ENCODE peak calls at places on chromosomes 7 and 10, in four cellular contexts. One of them, this sample, is unnamed.

GRCh38 chr10:43042503-43043341 is 34.1 kb upstream of the RET start:
- DNase-seq in left ventricle myocardium inferior: no peak
- DNase-seq in fibroblast of pulmonary artery: no peak
- DNase-seq in fibroblast of the aortic adventitia: no peak
- DNase-seq in this sample: no peak

GRCh38 chr10:1120146-1120695 is 64.0 kb downstream of the WDR37 start:
- DNase-seq in left ventricle myocardium inferior: no peak
- DNase-seq in fibroblast of pulmonary artery: no peak
- DNase-seq in fibroblast of the aortic adventitia: no peak
- DNase-seq in this sample: peak

GRCh38 chr10:17098012-17098411 is 31.6 kb downstream of the CUBN start:
- DNase-seq in left ventricle myocardium inferior: no peak
- DNase-seq in fibroblast of pulmonary artery: no peak
- DNase-seq in fibroblast of the aortic adventitia: no peak
- DNase-seq in this sample: no peak

GRCh38 chr10:23048191-23048590 is 47.2 kb upstream of the MSRB2 start:
- DNase-seq in left ventricle myocardium inferior: no peak
- DNase-seq in fibroblast of pulmonary artery: no peak
- DNase-seq in fibroblast of the aortic adventitia: no peak
- DNase-seq in this sample: no peak

GRCh38 chr10:68221196-68221595 is 10.7 kb downstream of the ATOH7 start:
- DNase-seq in left ventricle myocardium inferior: no peak
- DNase-seq in fibroblast of pulmonary artery: peak
- DNase-seq in fibroblast of the aortic adventitia: peak
- DNase-seq in this sample: no peak

GRCh38 chr7:130299909-130300308 is 6.9 kb downstream of the CPA4 start:
- DNase-seq in left ventricle myocardium inferior: no peak
- DNase-seq in fibroblast of pulmonary artery: no peak
- DNase-seq in fibroblast of the aortic adventitia: no peak
- DNase-seq in this sample: no peak

GRCh38 chr7:71801996-71802395 is 610.1 kb downstream of the CALN1 start:
- DNase-seq in left ventricle myocardium inferior: no peak
- DNase-seq in fibroblast of pulmonary artery: no peak
- DNase-seq in fibroblast of the aortic adventitia: no peak
- DNase-seq in this sample: no peak

GRCh38 chr7:82521906-82522445 is 78.4 kb upstream of the CACNA2D1 start:
- DNase-seq in left ventricle myocardium inferior: no peak
- DNase-seq in fibroblast of pulmonary artery: peak
- DNase-seq in fibroblast of the aortic adventitia: peak
- DNase-seq in this sample: peak

GRCh38 chr10:96764345-96764744 is 44.0 kb upstream of the PIK3AP1 start:
- DNase-seq in left ventricle myocardium inferior: no peak
- DNase-seq in fibroblast of pulmonary artery: no peak
- DNase-seq in fibroblast of the aortic adventitia: no peak
- DNase-seq in this sample: no peak

GRCh38 chr10:2094171-2094570 is 356.8 kb upstream of the ADARB2 start:
- DNase-seq in left ventricle myocardium inferior: no peak
- DNase-seq in fibroblast of pulmonary artery: no peak
- DNase-seq in fibroblast of the aortic adventitia: no peak
- DNase-seq in this sample: no peak

GRCh38 chr10:94183666-94184264 is 179.0 kb downstream of the NOC3L start:
- DNase-seq in left ventricle myocardium inferior: no peak
- DNase-seq in fibroblast of pulmonary artery: peak
- DNase-seq in fibroblast of the aortic adventitia: peak
- DNase-seq in this sample: peak

GRCh38 chr10:18185621-18186020 is 45.4 kb downstream of the CACNB2 start:
- DNase-seq in left ventricle myocardium inferior: no peak
- DNase-seq in fibroblast of pulmonary artery: no peak
- DNase-seq in fibroblast of the aortic adventitia: no peak
- DNase-seq in this sample: no peak

GRCh38 chr7:66523409-66523808 is 105.3 kb upstream of the KCTD7 start:
- DNase-seq in left ventricle myocardium inferior: no peak
- DNase-seq in fibroblast of pulmonary artery: no peak
- DNase-seq in fibroblast of the aortic adventitia: no peak
- DNase-seq in this sample: no peak

GRCh38 chr7:73423519-73424485 is 9.8 kb upstream of the FZD9 start:
- DNase-seq in left ventricle myocardium inferior: no peak
- DNase-seq in fibroblast of pulmonary artery: no peak
- DNase-seq in fibroblast of the aortic adventitia: no peak
- DNase-seq in this sample: peak

GRCh38 chr10:88389456-88389855 is 193.7 kb downstream of the RNLS start:
- DNase-seq in left ventricle myocardium inferior: no peak
- DNase-seq in fibroblast of pulmonary artery: peak
- DNase-seq in fibroblast of the aortic adventitia: peak
- DNase-seq in this sample: peak

GRCh38 chr10:24848169-24848688 is 104.2 kb downstream of the PRTFDC1 start:
- DNase-seq in left ventricle myocardium inferior: no peak
- DNase-seq in fibroblast of pulmonary artery: no peak
- DNase-seq in fibroblast of the aortic adventitia: peak
- DNase-seq in this sample: peak

GRCh38 chr7:116521046-116521664 is 3.7 kb upstream of the CAV1 start:
- DNase-seq in left ventricle myocardium inferior: no peak
- DNase-seq in fibroblast of pulmonary artery: no peak
- DNase-seq in fibroblast of the aortic adventitia: no peak
- DNase-seq in this sample: no peak

GRCh38 chr10:24622781-24623301 is 100.8 kb downstream of the ARHGAP21 start:
- DNase-seq in left ventricle myocardium inferior: no peak
- DNase-seq in fibroblast of pulmonary artery: peak
- DNase-seq in fibroblast of the aortic adventitia: peak
- DNase-seq in this sample: peak

DNA sequence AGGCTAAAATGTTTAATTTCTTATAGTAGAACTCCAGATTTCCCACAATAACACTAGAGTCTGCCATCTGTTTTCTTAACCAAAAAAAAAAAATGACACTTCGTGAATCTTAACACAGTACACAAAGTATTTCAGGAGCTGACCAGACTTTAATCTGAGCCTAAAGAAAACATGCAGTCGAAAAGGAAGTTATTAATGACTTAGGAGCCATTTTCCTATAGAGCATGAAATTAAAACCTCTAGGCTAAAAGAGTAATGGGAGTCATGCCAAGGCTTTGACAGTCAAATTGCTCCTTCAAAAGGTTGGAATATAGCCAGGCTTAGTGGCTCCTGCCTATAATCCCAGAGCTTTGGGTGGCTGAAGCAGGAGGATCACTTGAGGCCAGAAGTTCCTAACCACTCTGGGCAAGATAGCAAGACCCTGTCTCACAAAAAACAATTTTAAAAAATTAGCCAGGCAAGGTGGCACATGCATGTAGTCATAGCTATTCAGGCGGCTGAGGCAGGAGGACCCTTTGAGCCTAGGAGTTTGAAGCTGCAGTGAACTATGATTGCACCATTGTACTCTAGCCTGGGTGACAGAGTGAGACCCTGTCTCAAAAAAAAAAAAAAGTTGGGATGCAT is 13.6 kb downstream of the MICU1 start:
- DNase-seq in left ventricle myocardium inferior: no peak
- DNase-seq in fibroblast of pulmonary artery: peak
- DNase-seq in fibroblast of the aortic adventitia: peak
- DNase-seq in this sample: no peak
- H3K4me3 ChIP-seq in left ventricle myocardium inferior: peak
- H3K4me3 ChIP-seq in fibroblast of pulmonary artery: peak
- H3K4me3 ChIP-seq in fibroblast of the aortic adventitia: no peak
- H3K4me3 ChIP-seq in this sample: no peak

DNA sequence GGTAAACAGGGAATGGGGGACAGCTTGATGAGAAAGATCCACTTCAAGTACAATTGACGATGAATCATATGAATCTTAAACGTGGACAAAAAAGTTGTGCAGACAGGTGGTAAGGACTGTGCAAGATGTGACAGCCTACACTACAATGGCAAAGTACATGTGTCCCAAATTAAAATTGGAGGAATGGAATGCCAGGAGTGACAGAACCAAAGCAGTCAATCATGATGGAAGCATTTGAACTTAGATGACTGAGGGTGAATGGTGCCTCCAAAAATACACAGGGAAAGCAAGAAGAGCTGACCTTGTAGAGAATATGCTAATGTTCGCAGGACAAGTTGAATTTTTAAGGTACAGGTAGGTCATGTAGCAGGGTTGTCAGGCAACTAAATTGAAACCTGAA is 150.3 kb upstream of the WNT16 start:
- DNase-seq in left ventricle myocardium inferior: no peak
- DNase-seq in fibroblast of pulmonary artery: no peak
- DNase-seq in fibroblast of the aortic adventitia: no peak
- DNase-seq in this sample: no peak
- H3K4me3 ChIP-seq in left ventricle myocardium inferior: no peak
- H3K4me3 ChIP-seq in fibroblast of pulmonary artery: no peak
- H3K4me3 ChIP-seq in fibroblast of the aortic adventitia: no peak
- H3K4me3 ChIP-seq in this sample: no peak

GRCh38 chr7:1894906-1895663 is 225.0 kb downstream of the ELFN1 start:
- DNase-seq in left ventricle myocardium inferior: no peak
- DNase-seq in fibroblast of pulmonary artery: no peak
- DNase-seq in fibroblast of the aortic adventitia: no peak
- DNase-seq in this sample: no peak

GRCh38 chr7:1893451-1893850 is 223.4 kb downstream of the ELFN1 start:
- DNase-seq in left ventricle myocardium inferior: no peak
- DNase-seq in fibroblast of pulmonary artery: no peak
- DNase-seq in fibroblast of the aortic adventitia: no peak
- DNase-seq in this sample: no peak

GRCh38 chr7:1895664-1896515 is 225.8 kb downstream of the ELFN1 start:
- DNase-seq in left ventricle myocardium inferior: peak
- DNase-seq in fibroblast of pulmonary artery: no peak
- DNase-seq in fibroblast of the aortic adventitia: no peak
- DNase-seq in this sample: no peak

GRCh38 chr7:1893025-1893424 is 222.9 kb downstream of the ELFN1 start:
- DNase-seq in left ventricle myocardium inferior: no peak
- DNase-seq in fibroblast of pulmonary artery: no peak
- DNase-seq in fibroblast of the aortic adventitia: no peak
- DNase-seq in this sample: no peak

DNA sequence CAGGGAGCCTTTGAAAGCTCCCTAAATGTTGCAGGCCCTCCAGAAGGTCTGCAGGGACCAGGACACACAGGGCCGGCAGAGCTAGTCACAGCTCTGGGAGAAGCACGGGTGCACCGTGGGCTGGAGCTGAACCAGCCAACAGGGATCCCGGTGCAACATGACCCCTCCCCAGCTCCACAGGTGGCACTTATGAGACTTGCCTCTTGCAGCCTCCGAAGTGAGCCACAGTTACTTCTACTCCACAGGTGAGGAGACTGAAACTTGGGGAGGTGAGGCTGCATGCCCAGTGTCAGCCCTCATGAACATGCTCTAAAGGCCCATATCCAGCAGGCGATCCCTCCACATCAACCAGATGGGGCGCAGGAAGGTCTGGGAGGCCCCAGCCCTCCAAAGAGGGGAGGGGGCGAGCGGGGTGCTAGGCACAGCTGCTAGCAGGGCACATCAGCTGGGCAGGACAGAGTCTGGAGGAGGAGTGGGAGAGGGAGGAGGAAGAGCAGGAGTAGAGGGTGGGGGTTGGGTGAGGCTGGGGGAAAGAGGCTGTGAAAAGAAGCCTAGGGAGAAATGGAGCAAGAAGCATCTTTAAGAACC is 224.3 kb downstream of the ELFN1 start:
- DNase-seq in left ventricle myocardium inferior: no peak
- DNase-seq in fibroblast of pulmonary artery: no peak
- DNase-seq in fibroblast of the aortic adventitia: no peak
- DNase-seq in this sample: no peak
- H3K4me3 ChIP-seq in left ventricle myocardium inferior: no peak
- H3K4me3 ChIP-seq in fibroblast of pulmonary artery: no peak
- H3K4me3 ChIP-seq in fibroblast of the aortic adventitia: no peak
- H3K4me3 ChIP-seq in this sample: no peak

GRCh38 chr10:59362184-59362966 is at the start of gene FAM13C:
- DNase-seq in left ventricle myocardium inferior: peak
- DNase-seq in fibroblast of pulmonary artery: peak
- DNase-seq in fibroblast of the aortic adventitia: peak
- DNase-seq in this sample: peak
- H3K4me3 ChIP-seq in left ventricle myocardium inferior: peak
- H3K4me3 ChIP-seq in fibroblast of pulmonary artery: peak
- H3K4me3 ChIP-seq in fibroblast of the aortic adventitia: peak
- H3K4me3 ChIP-seq in this sample: peak

GRCh38 chr10:124093076-124093773 is at the start of gene CHST15:
- DNase-seq in left ventricle myocardium inferior: no peak
- DNase-seq in fibroblast of pulmonary artery: peak
- DNase-seq in fibroblast of the aortic adventitia: peak
- DNase-seq in this sample: peak
- H3K4me3 ChIP-seq in left ventricle myocardium inferior: peak
- H3K4me3 ChIP-seq in fibroblast of pulmonary artery: peak
- H3K4me3 ChIP-seq in fibroblast of the aortic adventitia: peak
- H3K4me3 ChIP-seq in this sample: peak

GRCh38 chr10:101222683-101223273 is 6.5 kb downstream of the LBX1 start:
- DNase-seq in left ventricle myocardium inferior: no peak
- DNase-seq in fibroblast of pulmonary artery: no peak
- DNase-seq in fibroblast of the aortic adventitia: no peak
- DNase-seq in this sample: no peak
- H3K4me3 ChIP-seq in left ventricle myocardium inferior: peak
- H3K4me3 ChIP-seq in fibroblast of pulmonary artery: no peak
- H3K4me3 ChIP-seq in fibroblast of the aortic adventitia: peak
- H3K4me3 ChIP-seq in this sample: no peak

GRCh38 chr10:113384181-113384580 is 168.7 kb upstream of the HABP2 start:
- DNase-seq in left ventricle myocardium inferior: no peak
- DNase-seq in fibroblast of pulmonary artery: no peak
- DNase-seq in fibroblast of the aortic adventitia: peak
- DNase-seq in this sample: no peak
- H3K4me3 ChIP-seq in left ventricle myocardium inferior: no peak
- H3K4me3 ChIP-seq in fibroblast of pulmonary artery: no peak
- H3K4me3 ChIP-seq in fibroblast of the aortic adventitia: no peak
- H3K4me3 ChIP-seq in this sample: no peak